ENCODE peak calls at places on chromosomes 12 and 14, in seven cellular contexts. One of them, this sample, is unnamed.

GRCh38 chr14:59046746-59047145 is 141.7 kb upstream of the DAAM1 start:
- DNase-seq in lower leg skin: no peak
- DNase-seq in AG04450: no peak
- DNase-seq in right cardiac atrium: no peak
- DNase-seq in dorsolateral prefrontal cortex: no peak
- DNase-seq in stomach: no peak
- DNase-seq in left ventricle myocardium inferior: no peak
- DNase-seq in this sample: no peak

GRCh38 chr14:99148861-99149610 is 123.0 kb downstream of the BCL11B start:
- DNase-seq in lower leg skin: peak; percentile 66
- DNase-seq in AG04450: no peak
- DNase-seq in right cardiac atrium: no peak
- DNase-seq in dorsolateral prefrontal cortex: peak; percentile 6
- DNase-seq in stomach: peak; percentile 16
- DNase-seq in left ventricle myocardium inferior: no peak
- DNase-seq in this sample: no peak

GRCh38 chr12:64806593-64806992 is 17.9 kb upstream of the TBC1D30 start:
- DNase-seq in lower leg skin: no peak
- DNase-seq in AG04450: peak; percentile 44
- DNase-seq in right cardiac atrium: no peak
- DNase-seq in dorsolateral prefrontal cortex: no peak
- DNase-seq in stomach: no peak
- DNase-seq in left ventricle myocardium inferior: no peak
- DNase-seq in this sample: no peak

GRCh38 chr14:53934778-53935414 is 21.7 kb downstream of the BMP4 start:
- DNase-seq in lower leg skin: no peak
- DNase-seq in AG04450: no peak
- DNase-seq in right cardiac atrium: no peak
- DNase-seq in dorsolateral prefrontal cortex: no peak
- DNase-seq in stomach: no peak
- DNase-seq in left ventricle myocardium inferior: no peak
- DNase-seq in this sample: no peak

GRCh38 chr12:6452908-6453630 is 1.2 kb downstream of the TAPBPL start:
- DNase-seq in lower leg skin: peak; percentile 86
- DNase-seq in AG04450: no peak
- DNase-seq in right cardiac atrium: peak; percentile 82
- DNase-seq in dorsolateral prefrontal cortex: no peak
- DNase-seq in stomach: peak; percentile 52
- DNase-seq in left ventricle myocardium inferior: peak; percentile 39
- DNase-seq in this sample: no peak

GRCh38 chr14:58243790-58244555 is 670 bp upstream of the PSMA3 start:
- DNase-seq in lower leg skin: peak; percentile 37
- DNase-seq in AG04450: no peak
- DNase-seq in right cardiac atrium: no peak
- DNase-seq in dorsolateral prefrontal cortex: no peak
- DNase-seq in stomach: no peak
- DNase-seq in left ventricle myocardium inferior: no peak
- DNase-seq in this sample: no peak

GRCh38 chr12:105343836-105344235 is 13.3 kb downstream of the C12orf75 start:
- DNase-seq in lower leg skin: no peak
- DNase-seq in AG04450: no peak
- DNase-seq in right cardiac atrium: no peak
- DNase-seq in dorsolateral prefrontal cortex: no peak
- DNase-seq in stomach: no peak
- DNase-seq in left ventricle myocardium inferior: no peak
- DNase-seq in this sample: no peak

GRCh38 chr14:90545431-90545830 is 148.6 kb downstream of the CALM1 start:
- DNase-seq in lower leg skin: no peak
- DNase-seq in AG04450: no peak
- DNase-seq in right cardiac atrium: peak; percentile 36
- DNase-seq in dorsolateral prefrontal cortex: no peak
- DNase-seq in stomach: no peak
- DNase-seq in left ventricle myocardium inferior: no peak
- DNase-seq in this sample: no peak

GRCh38 chr14:52876311-52876710 is 74.5 kb downstream of the FERMT2 start:
- DNase-seq in lower leg skin: no peak
- DNase-seq in AG04450: no peak
- DNase-seq in right cardiac atrium: no peak
- DNase-seq in dorsolateral prefrontal cortex: no peak
- DNase-seq in stomach: no peak
- DNase-seq in left ventricle myocardium inferior: no peak
- DNase-seq in this sample: no peak

GRCh38 chr12:108358580-108358965 is 19.5 kb upstream of the CMKLR1 start:
- DNase-seq in lower leg skin: no peak
- DNase-seq in AG04450: no peak
- DNase-seq in right cardiac atrium: no peak
- DNase-seq in dorsolateral prefrontal cortex: no peak
- DNase-seq in stomach: no peak
- DNase-seq in left ventricle myocardium inferior: no peak
- DNase-seq in this sample: no peak

GRCh38 chr12:108357834-108358579 is 18.9 kb upstream of the CMKLR1 start:
- DNase-seq in lower leg skin: no peak
- DNase-seq in AG04450: no peak
- DNase-seq in right cardiac atrium: no peak
- DNase-seq in dorsolateral prefrontal cortex: no peak
- DNase-seq in stomach: no peak
- DNase-seq in left ventricle myocardium inferior: no peak
- DNase-seq in this sample: no peak

GRCh38 chr12:108360057-108360456 is 20.9 kb upstream of the CMKLR1 start:
- DNase-seq in lower leg skin: no peak
- DNase-seq in AG04450: no peak
- DNase-seq in right cardiac atrium: no peak
- DNase-seq in dorsolateral prefrontal cortex: no peak
- DNase-seq in stomach: no peak
- DNase-seq in left ventricle myocardium inferior: no peak
- DNase-seq in this sample: no peak

GRCh38 chr12:108363165-108363564 is 24.1 kb upstream of the CMKLR1 start:
- DNase-seq in lower leg skin: no peak
- DNase-seq in AG04450: no peak
- DNase-seq in right cardiac atrium: no peak
- DNase-seq in dorsolateral prefrontal cortex: no peak
- DNase-seq in stomach: no peak
- DNase-seq in left ventricle myocardium inferior: no peak
- DNase-seq in this sample: no peak

GRCh38 chr12:108360487-108360886 is 21.4 kb upstream of the CMKLR1 start:
- DNase-seq in lower leg skin: no peak
- DNase-seq in AG04450: no peak
- DNase-seq in right cardiac atrium: no peak
- DNase-seq in dorsolateral prefrontal cortex: no peak
- DNase-seq in stomach: no peak
- DNase-seq in left ventricle myocardium inferior: no peak
- DNase-seq in this sample: no peak
- H3K4me3 ChIP-seq in lower leg skin: no peak overlapping the region
- H3K4me3 ChIP-seq in AG04450: no peak overlapping the region
- H3K4me3 ChIP-seq in right cardiac atrium: no peak overlapping the region
- H3K4me3 ChIP-seq in dorsolateral prefrontal cortex: no peak overlapping the region
- H3K4me3 ChIP-seq in stomach: no peak overlapping the region
- H3K4me3 ChIP-seq in left ventricle myocardium inferior: no peak overlapping the region
- H3K4me3 ChIP-seq in this sample: no peak overlapping the region

GRCh38 chr14:63467440-63468072 is 75.6 kb downstream of the PPP2R5E start:
- DNase-seq in lower leg skin: no peak
- DNase-seq in AG04450: no peak
- DNase-seq in right cardiac atrium: no peak
- DNase-seq in dorsolateral prefrontal cortex: no peak
- DNase-seq in stomach: no peak
- DNase-seq in left ventricle myocardium inferior: no peak
- DNase-seq in this sample: no peak
- H3K4me3 ChIP-seq in lower leg skin: no peak overlapping the region
- H3K4me3 ChIP-seq in AG04450: no peak overlapping the region
- H3K4me3 ChIP-seq in right cardiac atrium: no peak overlapping the region
- H3K4me3 ChIP-seq in dorsolateral prefrontal cortex: no peak overlapping the region
- H3K4me3 ChIP-seq in stomach: no peak overlapping the region
- H3K4me3 ChIP-seq in left ventricle myocardium inferior: no peak overlapping the region
- H3K4me3 ChIP-seq in this sample: no peak overlapping the region

GRCh38 chr12:52010692-52011601 is 4.2 kb downstream of the TAMALIN start:
- DNase-seq in lower leg skin: no peak
- DNase-seq in AG04450: no peak
- DNase-seq in right cardiac atrium: no peak
- DNase-seq in dorsolateral prefrontal cortex: no peak
- DNase-seq in stomach: no peak
- DNase-seq in left ventricle myocardium inferior: no peak
- DNase-seq in this sample: no peak
- H3K4me3 ChIP-seq in lower leg skin: no peak overlapping the region
- H3K4me3 ChIP-seq in AG04450: peak overlapping the region; percentile 43
- H3K4me3 ChIP-seq in right cardiac atrium: peak overlapping the region; percentile 6
- H3K4me3 ChIP-seq in dorsolateral prefrontal cortex: no peak overlapping the region
- H3K4me3 ChIP-seq in stomach: no peak overlapping the region
- H3K4me3 ChIP-seq in left ventricle myocardium inferior: peak overlapping the region; percentile 86
- H3K4me3 ChIP-seq in this sample: no peak overlapping the region

GRCh38 chr12:132489078-132489601 is 811 bp upstream of the FBRSL1 start:
- DNase-seq in lower leg skin: no peak
- DNase-seq in AG04450: no peak
- DNase-seq in right cardiac atrium: peak; percentile 81
- DNase-seq in dorsolateral prefrontal cortex: no peak
- DNase-seq in stomach: peak; percentile 52
- DNase-seq in left ventricle myocardium inferior: peak; percentile 41
- DNase-seq in this sample: no peak

GRCh38 chr12:132489602-132490239 is at the start of gene FBRSL1:
- DNase-seq in lower leg skin: peak; percentile 97
- DNase-seq in AG04450: peak; percentile 51
- DNase-seq in right cardiac atrium: peak; percentile 97
- DNase-seq in dorsolateral prefrontal cortex: peak; percentile 83
- DNase-seq in stomach: peak; percentile 93
- DNase-seq in left ventricle myocardium inferior: peak; percentile 89
- DNase-seq in this sample: no peak

GRCh38 chr12:132487311-132487741 is 2.6 kb upstream of the FBRSL1 start:
- DNase-seq in lower leg skin: no peak
- DNase-seq in AG04450: no peak
- DNase-seq in right cardiac atrium: no peak
- DNase-seq in dorsolateral prefrontal cortex: no peak
- DNase-seq in stomach: no peak
- DNase-seq in left ventricle myocardium inferior: no peak
- DNase-seq in this sample: no peak

GRCh38 chr12:132486576-132486975 is 3.4 kb upstream of the FBRSL1 start:
- DNase-seq in lower leg skin: no peak
- DNase-seq in AG04450: no peak
- DNase-seq in right cardiac atrium: no peak
- DNase-seq in dorsolateral prefrontal cortex: no peak
- DNase-seq in stomach: no peak
- DNase-seq in left ventricle myocardium inferior: no peak
- DNase-seq in this sample: no peak

DNA sequence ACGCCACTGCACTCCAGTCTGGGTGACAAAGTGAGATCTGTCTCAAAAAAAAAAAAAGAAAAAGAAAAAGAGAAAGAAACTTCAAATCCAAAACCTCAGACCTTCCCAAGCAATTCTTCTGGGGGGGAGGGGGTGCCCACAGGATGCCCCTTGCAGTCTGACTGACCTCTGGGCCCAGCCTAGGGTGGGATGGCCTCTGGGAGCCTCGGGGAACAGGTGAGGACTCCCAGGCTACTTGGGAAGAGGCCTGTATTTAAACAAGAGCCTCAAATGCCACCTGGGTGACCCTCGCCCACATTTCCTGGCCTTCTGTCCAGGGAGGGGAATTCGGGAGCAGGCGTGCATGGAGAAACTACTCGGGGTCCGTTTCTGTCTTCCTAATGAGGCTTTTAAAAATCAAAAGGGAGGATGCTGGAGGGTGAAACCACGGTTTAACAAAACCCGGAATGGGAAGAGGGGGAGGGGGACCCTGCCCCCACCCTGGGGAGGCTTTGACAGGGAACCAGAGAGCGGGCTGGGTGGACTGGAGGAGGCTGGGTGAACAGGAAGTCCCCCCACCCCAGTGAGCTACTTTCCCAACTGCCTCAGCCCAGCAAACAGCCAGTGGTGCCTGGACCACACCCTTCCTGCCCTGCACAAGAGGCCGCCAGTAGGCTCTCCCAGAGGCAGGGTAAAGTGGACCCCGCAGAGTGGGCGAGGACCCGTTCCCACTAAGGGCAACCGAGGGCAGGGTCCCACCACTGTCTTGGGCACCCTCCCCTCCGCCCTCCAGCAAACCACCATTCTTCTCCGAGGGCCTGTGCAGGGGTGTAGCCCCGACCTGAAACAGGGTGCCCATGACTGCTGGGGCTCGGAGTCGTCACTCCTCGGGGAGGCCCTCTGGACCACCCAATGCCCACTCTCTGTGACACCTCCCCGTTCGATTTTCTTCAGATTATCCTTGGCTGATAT is 1.5 kb upstream of the FBRSL1 start:
- DNase-seq in lower leg skin: no peak
- DNase-seq in AG04450: no peak
- DNase-seq in right cardiac atrium: peak; percentile 86
- DNase-seq in dorsolateral prefrontal cortex: no peak
- DNase-seq in stomach: no peak
- DNase-seq in left ventricle myocardium inferior: peak; percentile 61
- DNase-seq in this sample: no peak
- H3K4me3 ChIP-seq in lower leg skin: peak overlapping the region; percentile 44
- H3K4me3 ChIP-seq in AG04450: no peak overlapping the region
- H3K4me3 ChIP-seq in right cardiac atrium: peak overlapping the region; percentile 82
- H3K4me3 ChIP-seq in dorsolateral prefrontal cortex: no peak overlapping the region
- H3K4me3 ChIP-seq in stomach: peak overlapping the region; percentile 78
- H3K4me3 ChIP-seq in left ventricle myocardium inferior: peak overlapping the region; percentile 89
- H3K4me3 ChIP-seq in this sample: no peak overlapping the region